ENCODE peak calls at places on chromosomes 5 and 9, in four cellular contexts. S is posterior cingulate gyrus, I is pancreas, Q is endothelial cell of umbilical vein. C is an unnamed sample.

GRCh38 chr9:91101598-91102168 is 260.0 kb downstream of the AUH start:
- DNase-seq in I (no peak), Q (no peak), S (no peak), C (peak; percentile 77)

GRCh38 chr9:134328341-134328840 is 2.1 kb downstream of the RXRA start:
- DNase-seq in S (no peak), I (no peak), Q (peak; percentile 34), C (no peak)

GRCh38 chr5:124906339-124907097 is 160.1 kb upstream of the ZNF608 start:
- DNase-seq in Q (peak; percentile 89), I (no peak), S (no peak), C (no peak)

GRCh38 chr5:76526950-76527349 is 96.3 kb downstream of the F2RL2 start:
- DNase-seq in Q (no peak), I (no peak), S (no peak), C (no peak)

GRCh38 chr5:62284946-62285891 is 20.8 kb upstream of the KIF2A start:
- DNase-seq in I (no peak), Q (no peak), S (no peak), C (no peak)

GRCh38 chr5:38783011-38783551 is 62.7 kb upstream of the OSMR start:
- DNase-seq in S (no peak), Q (peak; percentile 97), I (no peak), C (no peak)

GRCh38 chr5:9335269-9335668 is 210.6 kb downstream of the SEMA5A start:
- DNase-seq in Q (no peak), S (no peak), I (no peak), C (no peak)

GRCh38 chr5:141477815-141478214 is 2.0 kb downstream of the PCDHGC3 start:
- DNase-seq in I (no peak), S (no peak), Q (no peak), C (no peak)

GRCh38 chr5:29780401-29780800 is 1413.1 kb upstream of the CDH6 start:
- DNase-seq in S (no peak), I (no peak), Q (no peak), C (no peak)

GRCh38 chr5:170497311-170498038 is 6.3 kb upstream of the KCNIP1 start:
- DNase-seq in I (no peak), S (no peak), Q (no peak), C (no peak)

GRCh38 chr5:73280821-73281746 is 108.1 kb downstream of the TMEM174 start:
- DNase-seq in Q (peak; percentile 99), I (no peak), S (no peak), C (no peak)

GRCh38 chr5:133083901-133084300 is 32.1 kb downstream of the HSPA4 start:
- DNase-seq in Q (no peak), S (no peak), I (no peak), C (no peak)

GRCh38 chr5:88664630-88665029 is 218.4 kb downstream of the MEF2C start:
- DNase-seq in Q (no peak), S (no peak), I (no peak), C (no peak)

GRCh38 chr9:134554011-134554749 is 87.4 kb upstream of the COL5A1 start:
- DNase-seq in I (no peak), S (no peak), Q (no peak), C (no peak)

GRCh38 chr9:4832786-4833579 is 40.2 kb downstream of the RCL1 start:
- DNase-seq in S (no peak), I (no peak), Q (peak; percentile 98), C (no peak)

GRCh38 chr5:76114192-76114795 is 31.1 kb downstream of the SV2C start:
- DNase-seq in S (no peak), I (no peak), Q (peak; percentile 71), C (no peak)

GRCh38 chr9:123655681-123656423 is 274.1 kb downstream of the DENND1A start:
- DNase-seq in Q (no peak), I (no peak), S (no peak), C (no peak)

GRCh38 chr9:96232539-96233241 is 69.3 kb downstream of the HSD17B3 start:
- DNase-seq in S (no peak), Q (peak; percentile 24), I (no peak), C (no peak)